ENCODE peak calls at places on chromosomes 13 and 19, in ten cellular contexts. M, A, X, Y, D, O, F, Q, S and V are unnamed samples.

GRCh38 chr13:22926176-22927007 is 254.4 kb upstream of the SGCG start:
- DNase-seq in M (no peak), A (no peak), X (no peak), Y (no peak), D (peak; percentile 79), O (no peak), F (no peak), Q (no peak), S (no peak), V (no peak)

GRCh38 chr13:38624822-38625221 is 62.1 kb upstream of the FREM2 start:
- DNase-seq in M (no peak), A (no peak), X (no peak), Y (no peak), D (no peak), O (no peak), F (no peak), Q (no peak), S (no peak), V (no peak)

GRCh38 chr19:31450696-31451095 is 101.5 kb upstream of the TSHZ3 start:
- DNase-seq in M (no peak), A (no peak), X (no peak), Y (peak; percentile 7), D (no peak), O (no peak), F (no peak), Q (no peak), S (no peak), V (no peak)

GRCh38 chr13:33514362-33514761 is 228.8 kb upstream of the STARD13 start:
- DNase-seq in M (no peak), A (no peak), X (no peak), Y (no peak), D (no peak), O (no peak), F (no peak), Q (no peak), S (peak; percentile 8), V (no peak)

GRCh38 chr13:100506154-100506553 is 82.4 kb downstream of the GGACT start:
- DNase-seq in M (no peak), A (no peak), X (peak; percentile 24), Y (no peak), D (no peak), O (peak; percentile 22), F (no peak), Q (no peak), S (no peak), V (no peak)

GRCh38 chr13:75675421-75675820 is 39.3 kb downstream of the LMO7 start:
- DNase-seq in M (no peak), A (no peak), X (no peak), Y (peak; percentile 20), D (no peak), O (no peak), F (no peak), Q (no peak), S (no peak), V (no peak)

GRCh38 chr13:104171132-104171531 is 1104.9 kb upstream of the SLC10A2 start:
- DNase-seq in M (peak; percentile 26), A (no peak), X (no peak), Y (no peak), D (no peak), O (no peak), F (no peak), Q (no peak), S (no peak), V (no peak)

GRCh38 chr13:22789027-22789593 is 391.7 kb upstream of the SGCG start:
- DNase-seq in M (no peak), A (no peak), X (no peak), Y (no peak), D (no peak), O (no peak), F (no peak), Q (no peak), S (no peak), V (no peak)

GRCh38 chr13:113592571-113592970 is 8.0 kb downstream of the TFDP1 start:
- DNase-seq in M (no peak), A (no peak), X (no peak), Y (no peak), D (peak; percentile 7), O (no peak), F (no peak), Q (no peak), S (no peak), V (no peak)

GRCh38 chr19:46404884-46405658 is 8.3 kb downstream of the CCDC8 start:
- DNase-seq in M (no peak), A (no peak), X (no peak), Y (no peak), D (no peak), O (no peak), F (no peak), Q (no peak), S (no peak), V (no peak)

GRCh38 chr19:42683917-42684513 is 56.3 kb downstream of the PSG3 start:
- DNase-seq in M (no peak), A (no peak), X (no peak), Y (peak; percentile 56), D (no peak), O (peak; percentile 20), F (no peak), Q (no peak), S (no peak), V (no peak)

GRCh38 chr13:97977376-97977705 is 23.9 kb downstream of the IPO5 start:
- DNase-seq in M (no peak), A (no peak), X (no peak), Y (peak; percentile 32), D (no peak), O (no peak), F (no peak), Q (no peak), S (no peak), V (no peak)

GRCh38 chr13:108494991-108495661 is 134.3 kb upstream of the MYO16 start:
- DNase-seq in M (no peak), A (no peak), X (no peak), Y (peak; percentile 18), D (no peak), O (no peak), F (no peak), Q (no peak), S (no peak), V (no peak)

GRCh38 chr13:28559636-28560259 is 64.8 kb upstream of the FLT1 start:
- DNase-seq in M (no peak), A (no peak), X (no peak), Y (no peak), D (no peak), O (no peak), F (no peak), Q (no peak), S (no peak), V (no peak)

GRCh38 chr13:94325660-94326059 is 153.8 kb downstream of the DCT start:
- DNase-seq in M (no peak), A (no peak), X (no peak), Y (no peak), D (no peak), O (no peak), F (no peak), Q (no peak), S (no peak), V (no peak)

GRCh38 chr13:94178625-94179244 is 300.7 kb downstream of the DCT start:
- DNase-seq in M (no peak), A (no peak), X (no peak), Y (no peak), D (no peak), O (no peak), F (no peak), Q (no peak), S (no peak), V (no peak)

GRCh38 chr19:39970424-39970673 is 616 bp upstream of the PSMC4 start:
- DNase-seq in M (no peak), A (no peak), X (no peak), Y (no peak), D (no peak), O (no peak), F (no peak), Q (no peak), S (no peak), V (no peak)

GRCh38 chr13:110897521-110897920 is 17.3 kb downstream of the ANKRD10 start:
- DNase-seq in M (no peak), A (no peak), X (no peak), Y (no peak), D (no peak), O (no peak), F (no peak), Q (no peak), S (no peak), V (no peak)

GRCh38 chr13:32639502-32640105 is 53.4 kb downstream of the PDS5B start:
- DNase-seq in M (peak; percentile 17), A (peak; percentile 17), X (peak; percentile 21), Y (peak; percentile 81), D (peak; percentile 48), O (peak; percentile 10), F (peak; percentile 29), Q (peak; percentile 10), S (peak; percentile 44), V (no peak)

GRCh38 chr19:40668991-40669614 is 21.3 kb downstream of the NUMBL start:
- DNase-seq in M (no peak), A (no peak), X (no peak), Y (no peak), D (no peak), O (no peak), F (no peak), Q (no peak), S (no peak), V (no peak)

GRCh38 chr19:3132971-3133792 is 2.7 kb upstream of the GNA15 start:
- DNase-seq in M (no peak), A (peak; percentile 39), X (peak; percentile 80), Y (peak; percentile 37), D (no peak), O (peak; percentile 70), F (peak; percentile 84), Q (no peak), S (no peak), V (peak; percentile 79)

GRCh38 chr13:103140001-103140671 is 73.9 kb upstream of the SLC10A2 start:
- DNase-seq in M (no peak), A (no peak), X (no peak), Y (peak; percentile 8), D (no peak), O (no peak), F (no peak), Q (no peak), S (peak; percentile 25), V (no peak)

GRCh38 chr19:7507884-7508283 is 8.0 kb upstream of the ZNF358 start:
- DNase-seq in M (no peak), A (no peak), X (peak; percentile 25), Y (peak; percentile 93), D (peak; percentile 87), O (no peak), F (no peak), Q (peak; percentile 69), S (peak; percentile 75), V (no peak)

GRCh38 chr19:58037927-58038687 is 4.3 kb downstream of the ZSCAN1 start:
- DNase-seq in M (no peak), A (no peak), X (no peak), Y (no peak), D (no peak), O (no peak), F (no peak), Q (no peak), S (no peak), V (no peak)